ENCODE peak calls at places on chromosomes 3 and 15, in six cellular contexts. X is small intestine; W is iris pigment epithelial cell; F is activated T-cell treated with anti-CD3 and anti-CD28 coated beads, Interleukin-2, amount 50 U/mL, for 48 hours; V is GM20000; P is hypothalamus. J is an unnamed sample.

GRCh38 chr3:187987919-187988318 is 166.0 kb upstream of the LPP start:
- DNase-seq in F (peak), W (no peak), P (no peak), V (no peak), X (no peak), J (no peak)

GRCh38 chr15:91706366-91707032 is 147.0 kb upstream of the SLCO3A1 start:
- DNase-seq in X (peak), V (peak), P (peak), W (peak), F (peak), J (no peak)

GRCh38 chr3:123143669-123144411 is 57.9 kb upstream of the SEC22A start:
- DNase-seq in P (no peak), V (no peak), W (peak), X (peak), F (no peak), J (no peak)

GRCh38 chr15:39118510-39118909 is 462.4 kb upstream of the THBS1 start:
- DNase-seq in P (no peak), V (no peak), X (no peak), W (peak), F (no peak), J (no peak)

GRCh38 chr15:31472636-31473383 is 146.2 kb downstream of the KLF13 start:
- DNase-seq in X (peak), V (peak), W (peak), F (peak), P (no peak), J (no peak)

GRCh38 chr3:117603097-117603496 is 893.5 kb downstream of the TUSC7 start:
- DNase-seq in X (no peak), V (no peak), P (no peak), F (no peak), W (no peak), J (no peak)

GRCh38 chr3:134197681-134198261 is 52.9 kb downstream of the RYK start:
- DNase-seq in F (no peak), P (no peak), V (peak), X (peak), W (peak), J (no peak)

GRCh38 chr3:52534281-52535183 is 875 bp upstream of the NT5DC2 start:
- DNase-seq in P (no peak), V (peak), X (no peak), F (no peak), W (peak), J (no peak)

GRCh38 chr3:186540444-186541226 is 3.5 kb downstream of the CRYGS start:
- DNase-seq in P (peak), X (peak), W (peak), F (peak), V (peak), J (peak)

GRCh38 chr3:133540896-133541674 is 32.4 kb upstream of the CDV3 start:
- DNase-seq in W (peak), V (peak), F (no peak), P (no peak), X (peak), J (no peak)

GRCh38 chr3:75180945-75181298 is 483.2 kb upstream of the FRG2C start:
- DNase-seq in X (no peak), F (no peak), W (no peak), P (no peak), V (no peak), J (no peak)

GRCh38 chr3:74523811-74524210 is 90.6 kb downstream of the CNTN3 start:
- DNase-seq in X (no peak), F (no peak), W (peak), V (no peak), P (no peak), J (no peak)

GRCh38 chr3:156677536-156677935 is 3.1 kb downstream of the TIPARP start:
- DNase-seq in X (no peak), P (no peak), V (no peak), W (no peak), F (no peak), J (no peak)

GRCh38 chr3:30135190-30135589 is 471.2 kb upstream of the TGFBR2 start:
- DNase-seq in V (no peak), W (no peak), F (no peak), P (no peak), X (no peak), J (no peak)

J was measured in amygdala.